ENCODE peak calls at places on chromosomes 5 and 9, in four cellular contexts. One of them, this sample, is unnamed.
A peak's percentile ranks its signal among the peaks of the same experiment; 100 is the strongest.

GRCh38 chr5:74685979-74686631 is 1.1 kb downstream of the HEXB start:
- DNase-seq in ascending aorta: no peak
- DNase-seq in hippocampal formation: no peak
- DNase-seq in germinal center: peak; percentile 45
- DNase-seq in this sample: no peak

GRCh38 chr5:170573660-170574059 is 69.8 kb downstream of the KCNIP1 start:
- DNase-seq in ascending aorta: no peak
- DNase-seq in hippocampal formation: no peak
- DNase-seq in germinal center: no peak
- DNase-seq in this sample: no peak

GRCh38 chr9:72396247-72397091 is 31.5 kb upstream of the ZFAND5 start:
- DNase-seq in ascending aorta: no peak
- DNase-seq in hippocampal formation: no peak
- DNase-seq in germinal center: no peak
- DNase-seq in this sample: no peak

GRCh38 chr5:33800221-33800950 is 91.4 kb downstream of the ADAMTS12 start:
- DNase-seq in ascending aorta: no peak
- DNase-seq in hippocampal formation: no peak
- DNase-seq in germinal center: no peak
- DNase-seq in this sample: no peak

GRCh38 chr9:18739641-18740318 is 265.8 kb downstream of the ADAMTSL1 start:
- DNase-seq in ascending aorta: no peak
- DNase-seq in hippocampal formation: no peak
- DNase-seq in germinal center: no peak
- DNase-seq in this sample: no peak

GRCh38 chr9:112046181-112046580 is 128.9 kb downstream of the SUSD1 start:
- DNase-seq in ascending aorta: no peak
- DNase-seq in hippocampal formation: no peak
- DNase-seq in germinal center: no peak
- DNase-seq in this sample: no peak

GRCh38 chr9:112867275-112867991 is 23.2 kb downstream of the SLC46A2 start:
- DNase-seq in ascending aorta: no peak
- DNase-seq in hippocampal formation: no peak
- DNase-seq in germinal center: no peak
- DNase-seq in this sample: no peak

GRCh38 chr5:179974946-179975712 is 67.4 kb upstream of the TBC1D9B start:
- DNase-seq in ascending aorta: no peak
- DNase-seq in hippocampal formation: peak; percentile 39
- DNase-seq in germinal center: peak; percentile 60
- DNase-seq in this sample: no peak

GRCh38 chr5:1511651-1512540 is 11.9 kb downstream of the LPCAT1 start:
- DNase-seq in ascending aorta: no peak
- DNase-seq in hippocampal formation: no peak
- DNase-seq in germinal center: peak; percentile 48
- DNase-seq in this sample: peak; percentile 62

GRCh38 chr9:90774682-90775081 is 26.9 kb upstream of the SYK start:
- DNase-seq in ascending aorta: no peak
- DNase-seq in hippocampal formation: no peak
- DNase-seq in germinal center: peak; percentile 72
- DNase-seq in this sample: no peak

GRCh38 chr5:138241688-138242547 is 28.8 kb upstream of the CDC23 start:
- DNase-seq in ascending aorta: no peak
- DNase-seq in hippocampal formation: peak; percentile 7
- DNase-seq in germinal center: no peak
- DNase-seq in this sample: peak; percentile 71

GRCh38 chr9:136283291-136284235 is 20.3 kb downstream of the CCDC187 start:
- DNase-seq in ascending aorta: no peak
- DNase-seq in hippocampal formation: peak; percentile 64
- DNase-seq in germinal center: peak; percentile 88
- DNase-seq in this sample: no peak

GRCh38 chr5:53191766-53192165 is 82.2 kb upstream of the MOCS2 start:
- DNase-seq in ascending aorta: no peak
- DNase-seq in hippocampal formation: no peak
- DNase-seq in germinal center: no peak
- DNase-seq in this sample: no peak

GRCh38 chr5:139964266-139964993 is 78.7 kb downstream of the NRG2 start:
- DNase-seq in ascending aorta: no peak
- DNase-seq in hippocampal formation: no peak
- DNase-seq in germinal center: no peak
- DNase-seq in this sample: no peak

GRCh38 chr9:116377179-116377790 is 223.7 kb downstream of the PAPPA start:
- DNase-seq in ascending aorta: no peak
- DNase-seq in hippocampal formation: no peak
- DNase-seq in germinal center: no peak
- DNase-seq in this sample: no peak

GRCh38 chr9:128920381-128921058 is at the start of gene PHYHD1:
- DNase-seq in ascending aorta: peak; percentile 67
- DNase-seq in hippocampal formation: peak; percentile 65
- DNase-seq in germinal center: no peak
- DNase-seq in this sample: no peak

GRCh38 chr5:68554566-68555279 is 339.2 kb downstream of the PIK3R1 start:
- DNase-seq in ascending aorta: no peak
- DNase-seq in hippocampal formation: no peak
- DNase-seq in germinal center: no peak
- DNase-seq in this sample: no peak

GRCh38 chr5:157900644-157901043 is 41.7 kb upstream of the CLINT1 start:
- DNase-seq in ascending aorta: no peak
- DNase-seq in hippocampal formation: no peak
- DNase-seq in germinal center: peak; percentile 16
- DNase-seq in this sample: no peak

GRCh38 chr9:69351227-69351626 is 26.2 kb downstream of the ENTREP1 start:
- DNase-seq in ascending aorta: no peak
- DNase-seq in hippocampal formation: no peak
- DNase-seq in germinal center: no peak
- DNase-seq in this sample: no peak

GRCh38 chr5:159765034-159765433 is 151.2 kb upstream of the ADRA1B start:
- DNase-seq in ascending aorta: no peak
- DNase-seq in hippocampal formation: no peak
- DNase-seq in germinal center: no peak
- DNase-seq in this sample: no peak

GRCh38 chr5:135106610-135107009 is 72.6 kb upstream of the PITX1 start:
- DNase-seq in ascending aorta: no peak
- DNase-seq in hippocampal formation: no peak
- DNase-seq in germinal center: no peak
- DNase-seq in this sample: no peak

GRCh38 chr5:61168951-61169350 is 6.7 kb upstream of the SMIM15 start:
- DNase-seq in ascending aorta: no peak
- DNase-seq in hippocampal formation: no peak
- DNase-seq in germinal center: no peak
- DNase-seq in this sample: no peak

GRCh38 chr9:14153310-14153720 is 160.6 kb downstream of the NFIB start:
- DNase-seq in ascending aorta: no peak
- DNase-seq in hippocampal formation: no peak
- DNase-seq in germinal center: no peak
- DNase-seq in this sample: no peak

GRCh38 chr9:101311759-101312420 is 72.9 kb downstream of the BAAT start:
- DNase-seq in ascending aorta: no peak
- DNase-seq in hippocampal formation: no peak
- DNase-seq in germinal center: peak; percentile 43
- DNase-seq in this sample: no peak

GRCh38 chr9:131880828-131881227 is 141.0 kb upstream of the RAPGEF1 start:
- DNase-seq in ascending aorta: no peak
- DNase-seq in hippocampal formation: no peak
- DNase-seq in germinal center: no peak
- DNase-seq in this sample: no peak

GRCh38 chr9:23258569-23258968 is 567.5 kb downstream of the ELAVL2 start:
- DNase-seq in ascending aorta: no peak
- DNase-seq in hippocampal formation: no peak
- DNase-seq in germinal center: no peak
- DNase-seq in this sample: no peak

GRCh38 chr5:138649775-138650174 is 74.6 kb upstream of the HSPA9 start:
- DNase-seq in ascending aorta: no peak
- DNase-seq in hippocampal formation: no peak
- DNase-seq in germinal center: no peak
- DNase-seq in this sample: no peak

This sample was measured in type B pancreatic cell.